ENCODE peak calls at places on chromosomes 13 and 19, in nine cellular contexts. N is AG04450, B is uterus, V is Karpas-422, I is psoas muscle, A is fibroblast of lung, K is adrenal gland, T is suprapubic skin, U is HFF-Myc. E is an unnamed sample.
A peak's percentile ranks its signal among the peaks of the same experiment; 100 is the strongest.

GRCh38 chr13:21435710-21436151 is 23.4 kb downstream of the ZDHHC20 start:
- DNase-seq in K (peak; percentile 72), A (peak; percentile 92), V (no peak), N (peak; percentile 23), B (peak; percentile 16), T (peak; percentile 67), I (no peak), U (peak; percentile 35), E (no peak)

GRCh38 chr13:40780822-40781401 is 8.5 kb upstream of the SLC25A15 start:
- DNase-seq in U (no peak), K (no peak), V (peak; percentile 63), N (no peak), I (no peak), B (no peak), A (peak; percentile 37), T (no peak), E (no peak)

GRCh38 chr13:21234537-21234936 is 58.1 kb downstream of the MRPL57 start:
- DNase-seq in B (no peak), T (no peak), U (peak; percentile 22), K (no peak), A (no peak), I (no peak), N (no peak), V (no peak), E (peak; percentile 81)

GRCh38 chr13:101211261-101211660 is 205.0 kb downstream of the NALCN start:
- DNase-seq in T (no peak), U (no peak), V (no peak), I (no peak), A (peak; percentile 59), K (no peak), B (no peak), N (no peak), E (no peak)

GRCh38 chr13:42819712-42820111 is 38.3 kb downstream of the FAM216B start:
- DNase-seq in K (no peak), B (no peak), T (no peak), N (no peak), I (no peak), U (no peak), A (no peak), V (no peak), E (no peak)

GRCh38 chr13:66656050-66656449 is 574.1 kb downstream of the PCDH9 start:
- DNase-seq in K (no peak), A (no peak), N (no peak), U (no peak), V (peak; percentile 48), T (no peak), B (no peak), I (no peak), E (no peak)

GRCh38 chr13:32385369-32385768 is 42.6 kb downstream of the N4BP2L1 start:
- DNase-seq in U (no peak), V (no peak), B (no peak), I (no peak), A (no peak), K (no peak), N (no peak), T (no peak), E (no peak)

GRCh38 chr13:20441066-20441465 is 84.6 kb downstream of the CRYL1 start:
- DNase-seq in A (peak; percentile 55), U (no peak), T (no peak), V (no peak), N (no peak), K (no peak), I (no peak), B (no peak), E (peak; percentile 37)

GRCh38 chr13:110478405-110479214 is 82.9 kb downstream of the RAB20 start:
- DNase-seq in T (no peak), N (no peak), K (no peak), B (no peak), I (no peak), U (no peak), A (no peak), V (no peak), E (no peak)

GRCh38 chr19:34348899-34349487 is 16.0 kb upstream of the GPI start:
- DNase-seq in I (no peak), A (no peak), N (no peak), T (no peak), U (no peak), B (no peak), V (no peak), K (no peak), E (no peak)

GRCh38 chr19:21604941-21605548 is 99.6 kb downstream of the ZNF429 start:
- DNase-seq in I (peak; percentile 56), A (peak; percentile 20), K (peak; percentile 73), V (peak; percentile 53), U (no peak), B (no peak), T (no peak), N (no peak), E (no peak)

GRCh38 chr13:98399756-98400155 is 177.2 kb downstream of the STK24 start:
- DNase-seq in A (no peak), K (no peak), B (no peak), T (no peak), N (no peak), U (peak; percentile 47), I (no peak), V (no peak), E (no peak)

GRCh38 chr13:65090191-65090590 is 2139.9 kb downstream of the PCDH9 start:
- DNase-seq in V (no peak), B (no peak), N (no peak), T (no peak), I (no peak), K (no peak), A (peak; percentile 28), U (peak; percentile 75), E (no peak)

GRCh38 chr13:113800576-113800926 is 41.5 kb downstream of the TMEM255B start:
- DNase-seq in B (no peak), A (no peak), U (no peak), K (no peak), V (no peak), N (no peak), T (peak; percentile 54), I (peak; percentile 35), E (no peak)

GRCh38 chr19:33278403-33279269 is 23.7 kb downstream of the CEBPA start:
- DNase-seq in I (no peak), U (no peak), V (no peak), T (no peak), B (no peak), N (no peak), K (no peak), A (no peak), E (no peak)

GRCh38 chr19:32174386-32175113 is 170.9 kb upstream of the ZNF507 start:
- DNase-seq in V (no peak), N (no peak), A (no peak), I (no peak), U (no peak), T (no peak), K (no peak), B (no peak), E (peak; percentile 62)

GRCh38 chr13:53200498-53201453 is 172.2 kb downstream of the OLFM4 start:
- DNase-seq in I (peak; percentile 70), A (peak; percentile 9), N (no peak), T (peak; percentile 63), B (no peak), K (peak; percentile 37), V (no peak), U (no peak), E (peak; percentile 70)

GRCh38 chr13:21668665-21669599 is 1.9 kb upstream of the FGF9 start:
- DNase-seq in V (peak; percentile 56), U (no peak), I (peak; percentile 50), K (peak; percentile 76), A (peak; percentile 47), T (peak; percentile 64), N (no peak), B (no peak), E (no peak)

GRCh38 chr13:95073826-95074345 is 227.4 kb downstream of the ABCC4 start:
- DNase-seq in I (no peak), K (no peak), B (no peak), V (no peak), T (no peak), U (peak; percentile 50), N (no peak), A (peak; percentile 49), E (no peak)

GRCh38 chr13:114019367-114019766 is 45.5 kb upstream of the C13orf46 start:
- DNase-seq in A (no peak), K (no peak), V (peak; percentile 58), U (no peak), I (no peak), N (no peak), B (no peak), T (no peak), E (no peak)

GRCh38 chr19:14978377-14978776 is 1.3 kb downstream of the SLC1A6 start:
- DNase-seq in A (no peak), B (no peak), I (no peak), V (no peak), N (no peak), T (no peak), U (no peak), K (no peak), E (no peak)
- H3K4me3 ChIP-seq in A (no peak overlapping the region), B (no peak overlapping the region), I (no peak overlapping the region), V (no peak overlapping the region), N (no peak overlapping the region), T (no peak overlapping the region), U (no peak overlapping the region), K (no peak overlapping the region), E (no peak overlapping the region)

DNA sequence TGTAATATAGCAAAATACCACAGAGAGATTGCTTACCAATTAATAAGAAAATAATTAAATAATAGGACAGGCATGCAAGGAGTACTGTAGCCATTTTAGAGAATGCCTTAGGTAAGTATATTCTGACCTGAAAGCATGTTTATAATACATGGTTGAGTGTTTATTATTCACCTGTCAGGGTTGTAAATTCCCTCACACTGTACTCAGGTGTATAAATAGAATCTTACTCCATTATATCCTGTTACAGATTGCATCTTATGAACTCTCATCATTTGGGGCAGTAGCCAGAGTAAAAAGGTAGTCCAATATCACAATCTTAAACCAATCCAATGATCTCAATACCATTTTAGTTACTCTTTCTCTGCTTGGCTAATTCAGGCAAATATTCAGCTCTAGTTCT is 35.8 kb upstream of the GTF2F2 start:
- DNase-seq in A (no peak), T (no peak), B (no peak), N (no peak), V (no peak), U (no peak), K (no peak), I (no peak), E (no peak)
- H3K4me3 ChIP-seq in A (no peak overlapping the region), T (no peak overlapping the region), B (no peak overlapping the region), N (no peak overlapping the region), V (no peak overlapping the region), U (no peak overlapping the region), K (no peak overlapping the region), I (no peak overlapping the region), E (no peak overlapping the region)

GRCh38 chr19:9785367-9786331 is 17.1 kb upstream of the ZNF846 start:
- DNase-seq in B (peak; percentile 96), T (peak; percentile 99), A (peak; percentile 91), N (peak; percentile 91), V (peak; percentile 98), U (peak; percentile 56), I (peak; percentile 94), K (peak; percentile 98), E (peak; percentile 99)
- H3K4me3 ChIP-seq in B (peak overlapping the region; percentile 97), T (peak overlapping the region; percentile 55), A (peak overlapping the region; percentile 89), N (peak overlapping the region; percentile 85), V (peak overlapping the region; percentile 73), U (peak overlapping the region; percentile 58), I (peak overlapping the region; percentile 69), K (peak overlapping the region; percentile 80), E (peak overlapping the region; percentile 75)

DNA sequence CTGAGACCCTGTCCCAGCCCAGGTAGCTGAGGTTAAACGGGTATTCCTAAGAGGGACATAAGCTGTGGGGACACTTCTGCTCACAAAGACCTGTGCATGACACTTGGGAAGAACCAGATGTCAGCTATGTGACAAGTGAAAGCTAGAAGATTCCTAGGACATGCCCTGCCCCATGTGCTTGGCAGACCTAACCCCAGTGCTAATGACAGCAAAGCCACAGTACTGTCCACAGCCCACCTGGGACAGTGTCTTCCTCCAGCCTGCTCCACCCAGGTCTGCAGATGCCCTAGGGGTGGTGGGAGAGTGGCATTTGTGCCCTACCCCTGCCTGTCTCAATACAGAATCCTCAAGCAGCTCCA is 18.4 kb upstream of the EPHX3 start:
- DNase-seq in K (no peak), V (no peak), U (no peak), A (no peak), N (no peak), I (no peak), T (no peak), B (no peak), E (no peak)
- H3K4me3 ChIP-seq in K (no peak overlapping the region), V (no peak overlapping the region), U (peak overlapping the region; percentile 7), A (no peak overlapping the region), N (peak overlapping the region; percentile 15), I (peak overlapping the region; percentile 27), T (no peak overlapping the region), B (no peak overlapping the region), E (peak overlapping the region; percentile 28)